ENCODE peak calls at places on chromosomes 4 and X, in five cellular contexts. One of them, this sample, is unnamed.

GRCh38 chr4:27604692-27605091 is 744.1 kb downstream of the STIM2 start:
- DNase-seq in activated CD8-positive, alpha-beta memory T cell treated with anti-CD3 and anti-CD28 coated beads for 48 hours: no peak
- DNase-seq in SW480: no peak
- DNase-seq in C1 segment of cervical spinal cord: no peak
- DNase-seq in ELF-1: no peak
- DNase-seq in this sample: no peak

GRCh38 chr4:1872918-1873269 is 1.7 kb downstream of the NSD2 start:
- DNase-seq in activated CD8-positive, alpha-beta memory T cell treated with anti-CD3 and anti-CD28 coated beads for 48 hours: no peak
- DNase-seq in SW480: no peak
- DNase-seq in C1 segment of cervical spinal cord: no peak
- DNase-seq in ELF-1: no peak
- DNase-seq in this sample: no peak

GRCh38 chrX:23554304-23554703 is 113.0 kb upstream of the PRDX4 start:
- DNase-seq in activated CD8-positive, alpha-beta memory T cell treated with anti-CD3 and anti-CD28 coated beads for 48 hours: no peak
- DNase-seq in SW480: peak
- DNase-seq in C1 segment of cervical spinal cord: no peak
- DNase-seq in ELF-1: no peak
- DNase-seq in this sample: no peak

GRCh38 chrX:10617964-10618342 is 2.4 kb downstream of the MID1 start:
- DNase-seq in activated CD8-positive, alpha-beta memory T cell treated with anti-CD3 and anti-CD28 coated beads for 48 hours: no peak
- DNase-seq in SW480: peak
- DNase-seq in C1 segment of cervical spinal cord: no peak
- DNase-seq in ELF-1: peak
- DNase-seq in this sample: no peak

GRCh38 chr4:140834866-140835495 is 78.8 kb upstream of the TBC1D9 start:
- DNase-seq in activated CD8-positive, alpha-beta memory T cell treated with anti-CD3 and anti-CD28 coated beads for 48 hours: no peak
- DNase-seq in SW480: no peak
- DNase-seq in C1 segment of cervical spinal cord: no peak
- DNase-seq in ELF-1: no peak
- DNase-seq in this sample: no peak

GRCh38 chrX:72131317-72132294 is at the start of gene RTL5:
- DNase-seq in activated CD8-positive, alpha-beta memory T cell treated with anti-CD3 and anti-CD28 coated beads for 48 hours: peak
- DNase-seq in SW480: peak
- DNase-seq in C1 segment of cervical spinal cord: peak
- DNase-seq in ELF-1: peak
- DNase-seq in this sample: peak

GRCh38 chr4:26223160-26223559 is 97.7 kb upstream of the RBPJ start:
- DNase-seq in activated CD8-positive, alpha-beta memory T cell treated with anti-CD3 and anti-CD28 coated beads for 48 hours: no peak
- DNase-seq in SW480: no peak
- DNase-seq in C1 segment of cervical spinal cord: no peak
- DNase-seq in ELF-1: no peak
- DNase-seq in this sample: no peak

GRCh38 chr4:76125816-76126215 is 22.4 kb downstream of the NUP54 start:
- DNase-seq in activated CD8-positive, alpha-beta memory T cell treated with anti-CD3 and anti-CD28 coated beads for 48 hours: no peak
- DNase-seq in SW480: no peak
- DNase-seq in C1 segment of cervical spinal cord: no peak
- DNase-seq in ELF-1: no peak
- DNase-seq in this sample: no peak

GRCh38 chr4:127632420-127633403 is at the start of gene INTU:
- DNase-seq in activated CD8-positive, alpha-beta memory T cell treated with anti-CD3 and anti-CD28 coated beads for 48 hours: no peak
- DNase-seq in SW480: peak
- DNase-seq in C1 segment of cervical spinal cord: peak
- DNase-seq in ELF-1: peak
- DNase-seq in this sample: peak

GRCh38 chrX:154458954-154459829 is 1.1 kb downstream of the PLXNA3 start:
- DNase-seq in activated CD8-positive, alpha-beta memory T cell treated with anti-CD3 and anti-CD28 coated beads for 48 hours: no peak
- DNase-seq in SW480: peak
- DNase-seq in C1 segment of cervical spinal cord: peak
- DNase-seq in ELF-1: no peak
- DNase-seq in this sample: no peak

GRCh38 chrX:128676651-128677050 is 624.4 kb upstream of the ACTRT1 start:
- DNase-seq in activated CD8-positive, alpha-beta memory T cell treated with anti-CD3 and anti-CD28 coated beads for 48 hours: no peak
- DNase-seq in SW480: peak
- DNase-seq in C1 segment of cervical spinal cord: no peak
- DNase-seq in ELF-1: no peak
- DNase-seq in this sample: no peak

GRCh38 chrX:26008691-26009090 is 129.5 kb upstream of the MAGEB18 start:
- DNase-seq in activated CD8-positive, alpha-beta memory T cell treated with anti-CD3 and anti-CD28 coated beads for 48 hours: no peak
- DNase-seq in SW480: no peak
- DNase-seq in C1 segment of cervical spinal cord: no peak
- DNase-seq in ELF-1: no peak
- DNase-seq in this sample: no peak

GRCh38 chrX:52422884-52423283 is 54.1 kb downstream of the XAGE2 start:
- DNase-seq in activated CD8-positive, alpha-beta memory T cell treated with anti-CD3 and anti-CD28 coated beads for 48 hours: no peak
- DNase-seq in SW480: no peak
- DNase-seq in C1 segment of cervical spinal cord: no peak
- DNase-seq in ELF-1: no peak
- DNase-seq in this sample: no peak

GRCh38 chrX:20968996-20969395 is 405.2 kb upstream of the CNKSR2 start:
- DNase-seq in activated CD8-positive, alpha-beta memory T cell treated with anti-CD3 and anti-CD28 coated beads for 48 hours: no peak
- DNase-seq in SW480: peak
- DNase-seq in C1 segment of cervical spinal cord: no peak
- DNase-seq in ELF-1: peak
- DNase-seq in this sample: no peak

GRCh38 chrX:153875391-153876111 is 10.4 kb downstream of the L1CAM start:
- DNase-seq in activated CD8-positive, alpha-beta memory T cell treated with anti-CD3 and anti-CD28 coated beads for 48 hours: peak
- DNase-seq in SW480: no peak
- DNase-seq in C1 segment of cervical spinal cord: peak
- DNase-seq in ELF-1: peak
- DNase-seq in this sample: peak

GRCh38 chrX:69104756-69105434 is 60.4 kb downstream of the PJA1 start:
- DNase-seq in activated CD8-positive, alpha-beta memory T cell treated with anti-CD3 and anti-CD28 coated beads for 48 hours: no peak
- DNase-seq in SW480: peak
- DNase-seq in C1 segment of cervical spinal cord: no peak
- DNase-seq in ELF-1: peak
- DNase-seq in this sample: no peak

GRCh38 chrX:154411981-154412340 is 622 bp downstream of the TAFAZZIN start:
- DNase-seq in activated CD8-positive, alpha-beta memory T cell treated with anti-CD3 and anti-CD28 coated beads for 48 hours: no peak
- DNase-seq in SW480: peak
- DNase-seq in C1 segment of cervical spinal cord: peak
- DNase-seq in ELF-1: peak
- DNase-seq in this sample: no peak

GRCh38 chrX:28787206-28787605 is 200.0 kb downstream of the IL1RAPL1 start:
- DNase-seq in activated CD8-positive, alpha-beta memory T cell treated with anti-CD3 and anti-CD28 coated beads for 48 hours: no peak
- DNase-seq in SW480: peak
- DNase-seq in C1 segment of cervical spinal cord: no peak
- DNase-seq in ELF-1: no peak
- DNase-seq in this sample: no peak

GRCh38 chrX:31126205-31126604 is 54.4 kb upstream of the FTHL17 start:
- DNase-seq in activated CD8-positive, alpha-beta memory T cell treated with anti-CD3 and anti-CD28 coated beads for 48 hours: no peak
- DNase-seq in SW480: no peak
- DNase-seq in C1 segment of cervical spinal cord: no peak
- DNase-seq in ELF-1: no peak
- DNase-seq in this sample: no peak

GRCh38 chr4:56468097-56468422 is 643 bp downstream of the SRP72 start:
- DNase-seq in activated CD8-positive, alpha-beta memory T cell treated with anti-CD3 and anti-CD28 coated beads for 48 hours: no peak
- DNase-seq in SW480: peak
- DNase-seq in C1 segment of cervical spinal cord: no peak
- DNase-seq in ELF-1: peak
- DNase-seq in this sample: no peak

GRCh38 chr4:19729873-19730735 is 521.6 kb upstream of the SLIT2 start:
- DNase-seq in activated CD8-positive, alpha-beta memory T cell treated with anti-CD3 and anti-CD28 coated beads for 48 hours: no peak
- DNase-seq in SW480: no peak
- DNase-seq in C1 segment of cervical spinal cord: no peak
- DNase-seq in ELF-1: no peak
- DNase-seq in this sample: no peak

GRCh38 chrX:153913701-153914100 is 9.2 kb downstream of the AVPR2 start:
- DNase-seq in activated CD8-positive, alpha-beta memory T cell treated with anti-CD3 and anti-CD28 coated beads for 48 hours: no peak
- DNase-seq in SW480: no peak
- DNase-seq in C1 segment of cervical spinal cord: no peak
- DNase-seq in ELF-1: no peak
- DNase-seq in this sample: no peak

This sample was measured in upper lobe of left lung.